ENCODE peak calls at places on chromosomes 3 and 15, in four cellular contexts. One of them, this sample, is unnamed.

GRCh38 chr15:61080209-61081027 is 148.7 kb downstream of the RORA start:
- DNase-seq in posterior cingulate gyrus: no peak
- DNase-seq in NCI-H1105: no peak
- DNase-seq in frontal cortex: no peak
- DNase-seq in this sample: no peak

GRCh38 chr3:73766599-73767378 is 142.0 kb upstream of the PDZRN3 start:
- DNase-seq in posterior cingulate gyrus: no peak
- DNase-seq in NCI-H1105: no peak
- DNase-seq in frontal cortex: no peak
- DNase-seq in this sample: no peak

GRCh38 chr3:85950435-85950834 is 991.6 kb downstream of the CADM2 start:
- DNase-seq in posterior cingulate gyrus: no peak
- DNase-seq in NCI-H1105: no peak
- DNase-seq in frontal cortex: no peak
- DNase-seq in this sample: no peak

GRCh38 chr15:68230157-68231100 is 901 bp upstream of the CLN6 start:
- DNase-seq in posterior cingulate gyrus: no peak
- DNase-seq in NCI-H1105: no peak
- DNase-seq in frontal cortex: no peak
- DNase-seq in this sample: no peak

GRCh38 chr3:16741103-16741758 is 136.0 kb upstream of the DAZL start:
- DNase-seq in posterior cingulate gyrus: no peak
- DNase-seq in NCI-H1105: no peak
- DNase-seq in frontal cortex: no peak
- DNase-seq in this sample: no peak

GRCh38 chr3:27696906-27697305 is 25.2 kb downstream of the EOMES start:
- DNase-seq in posterior cingulate gyrus: no peak
- DNase-seq in NCI-H1105: no peak
- DNase-seq in frontal cortex: no peak
- DNase-seq in this sample: no peak

GRCh38 chr3:155714295-155714718 is 30.6 kb downstream of the PLCH1 start:
- DNase-seq in posterior cingulate gyrus: no peak
- DNase-seq in NCI-H1105: no peak
- DNase-seq in frontal cortex: no peak
- DNase-seq in this sample: no peak

GRCh38 chr15:48636511-48636910 is 9.0 kb downstream of the FBN1 start:
- DNase-seq in posterior cingulate gyrus: peak
- DNase-seq in NCI-H1105: no peak
- DNase-seq in frontal cortex: no peak
- DNase-seq in this sample: no peak

GRCh38 chr15:90264649-90265048 is 823 bp upstream of the NGRN start:
- DNase-seq in posterior cingulate gyrus: no peak
- DNase-seq in NCI-H1105: no peak
- DNase-seq in frontal cortex: no peak
- DNase-seq in this sample: peak

GRCh38 chr15:40891810-40892448 is 2.3 kb upstream of the VPS18 start:
- DNase-seq in posterior cingulate gyrus: no peak
- DNase-seq in NCI-H1105: peak
- DNase-seq in frontal cortex: no peak
- DNase-seq in this sample: no peak

GRCh38 chr3:108806316-108806715 is 16.3 kb upstream of the TRAT1 start:
- DNase-seq in posterior cingulate gyrus: no peak
- DNase-seq in NCI-H1105: no peak
- DNase-seq in frontal cortex: no peak
- DNase-seq in this sample: no peak

GRCh38 chr15:42092666-42093445 is 1.5 kb downstream of the PLA2G4D start:
- DNase-seq in posterior cingulate gyrus: peak
- DNase-seq in NCI-H1105: no peak
- DNase-seq in frontal cortex: no peak
- DNase-seq in this sample: no peak

GRCh38 chr3:180329187-180329586 is 272.8 kb upstream of the TTC14 start:
- DNase-seq in posterior cingulate gyrus: no peak
- DNase-seq in NCI-H1105: no peak
- DNase-seq in frontal cortex: no peak
- DNase-seq in this sample: no peak

GRCh38 chr3:42195879-42196330 is 70.1 kb downstream of the CCK start:
- DNase-seq in posterior cingulate gyrus: no peak
- DNase-seq in NCI-H1105: no peak
- DNase-seq in frontal cortex: no peak
- DNase-seq in this sample: no peak

GRCh38 chr15:89820651-89821611 is 6.3 kb upstream of the ANPEP start:
- DNase-seq in posterior cingulate gyrus: no peak
- DNase-seq in NCI-H1105: no peak
- DNase-seq in frontal cortex: no peak
- DNase-seq in this sample: no peak

GRCh38 chr15:70584441-70584837 is 178.9 kb downstream of the UACA start:
- DNase-seq in posterior cingulate gyrus: no peak
- DNase-seq in NCI-H1105: no peak
- DNase-seq in frontal cortex: no peak
- DNase-seq in this sample: no peak

GRCh38 chr3:170705136-170705535 is 119.3 kb upstream of the SLC7A14 start:
- DNase-seq in posterior cingulate gyrus: no peak
- DNase-seq in NCI-H1105: no peak
- DNase-seq in frontal cortex: no peak
- DNase-seq in this sample: no peak

GRCh38 chr15:70049115-70049514 is 48.6 kb downstream of the TLE3 start:
- DNase-seq in posterior cingulate gyrus: no peak
- DNase-seq in NCI-H1105: no peak
- DNase-seq in frontal cortex: no peak
- DNase-seq in this sample: no peak

GRCh38 chr3:51916418-51916817 is 13.3 kb upstream of the IQCF1 start:
- DNase-seq in posterior cingulate gyrus: no peak
- DNase-seq in NCI-H1105: no peak
- DNase-seq in frontal cortex: no peak
- DNase-seq in this sample: no peak

GRCh38 chr15:75025102-75025501 is 1.7 kb downstream of the PPCDC start:
- DNase-seq in posterior cingulate gyrus: no peak
- DNase-seq in NCI-H1105: no peak
- DNase-seq in frontal cortex: no peak
- DNase-seq in this sample: peak

GRCh38 chr3:185640308-185640707 is 54.2 kb downstream of the SENP2 start:
- DNase-seq in posterior cingulate gyrus: no peak
- DNase-seq in NCI-H1105: no peak
- DNase-seq in frontal cortex: no peak
- DNase-seq in this sample: no peak

GRCh38 chr15:45180201-45180600 is 7.6 kb downstream of the SHF start:
- DNase-seq in posterior cingulate gyrus: peak
- DNase-seq in NCI-H1105: no peak
- DNase-seq in frontal cortex: no peak
- DNase-seq in this sample: no peak

GRCh38 chr3:130841357-130841756 is 52.5 kb upstream of the ATP2C1 start:
- DNase-seq in posterior cingulate gyrus: no peak
- DNase-seq in NCI-H1105: no peak
- DNase-seq in frontal cortex: no peak
- DNase-seq in this sample: no peak

GRCh38 chr3:131846296-131846924 is 188.4 kb downstream of the CPNE4 start:
- DNase-seq in posterior cingulate gyrus: no peak
- DNase-seq in NCI-H1105: no peak
- DNase-seq in frontal cortex: no peak
- DNase-seq in this sample: no peak

GRCh38 chr15:52737720-52738119 is 52.4 kb downstream of the ONECUT1 start:
- DNase-seq in posterior cingulate gyrus: no peak
- DNase-seq in NCI-H1105: no peak
- DNase-seq in frontal cortex: no peak
- DNase-seq in this sample: no peak

GRCh38 chr3:189455009-189455408 is 176.2 kb upstream of the TP63 start:
- DNase-seq in posterior cingulate gyrus: no peak
- DNase-seq in NCI-H1105: no peak
- DNase-seq in frontal cortex: no peak
- DNase-seq in this sample: no peak

GRCh38 chr3:192642651-192643050 is 84.7 kb downstream of the FGF12 start:
- DNase-seq in posterior cingulate gyrus: peak
- DNase-seq in NCI-H1105: no peak
- DNase-seq in frontal cortex: no peak
- DNase-seq in this sample: no peak